ENCODE peak calls at places on chromosomes 5 and 9, in ten cellular contexts. O is T47D; H is NCI-H1105; L is HepG2; R is heart left ventricle; C is tibial artery; E is amniotic stem cell; A is activated naive CD4-positive, alpha-beta T cell; N is neuronal stem cell; Q is HuH-7.5. K is an unnamed sample.

GRCh38 chr5:82765765-82766164 is 311.4 kb downstream of the TMEM167A start:
- DNase-seq in O (peak), H (no peak), L (peak), R (no peak), C (no peak), E (no peak), A (no peak), N (no peak), Q (peak), K (no peak)

GRCh38 chr9:111630182-111631070 is 708 bp upstream of the DNAJC25 start:
- DNase-seq in O (no peak), H (no peak), L (no peak), R (no peak), C (no peak), E (no peak), A (no peak), N (no peak), Q (no peak), K (no peak)

GRCh38 chr9:99778308-99778707 is 43.4 kb upstream of the NR4A3 start:
- DNase-seq in O (no peak), H (no peak), L (no peak), R (no peak), C (no peak), E (peak), A (no peak), N (no peak), Q (no peak), K (no peak)

GRCh38 chr9:81791076-81791475 is 101.7 kb upstream of the TLE1 start:
- DNase-seq in O (no peak), H (no peak), L (no peak), R (no peak), C (no peak), E (no peak), A (no peak), N (no peak), Q (no peak), K (no peak)

GRCh38 chr5:135491552-135492318 is 39.6 kb upstream of the TIFAB start:
- DNase-seq in O (no peak), H (peak), L (peak), R (no peak), C (peak), E (no peak), A (no peak), N (no peak), Q (no peak), K (no peak)

GRCh38 chr9:89605181-89606048 is 603 bp downstream of the GADD45G start:
- DNase-seq in O (peak), H (peak), L (no peak), R (peak), C (peak), E (no peak), A (peak), N (peak), Q (peak), K (peak)

GRCh38 chr9:1647776-1648175 is 367.4 kb upstream of the SMARCA2 start:
- DNase-seq in O (peak), H (no peak), L (no peak), R (no peak), C (no peak), E (no peak), A (no peak), N (no peak), Q (no peak), K (no peak)

GRCh38 chr5:177403194-177403825 is 2.8 kb upstream of the PFN3 start:
- DNase-seq in O (peak), H (no peak), L (no peak), R (no peak), C (no peak), E (no peak), A (no peak), N (peak), Q (no peak), K (peak)

GRCh38 chr5:131589510-131590348 is 45.3 kb downstream of the RAPGEF6 start:
- DNase-seq in O (peak), H (peak), L (peak), R (peak), C (no peak), E (peak), A (no peak), N (peak), Q (peak), K (peak)

GRCh38 chr5:58751222-58751621 is 168.3 kb downstream of the RAB3C start:
- DNase-seq in O (no peak), H (no peak), L (no peak), R (no peak), C (no peak), E (no peak), A (no peak), N (no peak), Q (no peak), K (no peak)

GRCh38 chr5:167511-167910 is 23.8 kb upstream of the LRRC14B start:
- DNase-seq in O (no peak), H (no peak), L (no peak), R (no peak), C (peak), E (no peak), A (no peak), N (no peak), Q (no peak), K (no peak)

GRCh38 chr5:133319905-133320520 is 268.2 kb downstream of the HSPA4 start:
- DNase-seq in O (peak), H (no peak), L (no peak), R (no peak), C (no peak), E (no peak), A (no peak), N (no peak), Q (no peak), K (no peak)